ENCODE peak calls at places on chromosomes 11 and 22, in eight cellular contexts. T is stimulated activated CD8-positive, alpha-beta memory T cell treated with anti-CD3 and anti-CD28 coated beads, Interleukin-4, amount 100 ng/mL, for 24 hours; R is CD8-positive, alpha-beta T cell; C is NCI-H2081; K is cerebellum; I is mucosa of gallbladder; A is bronchial epithelial cell; S is activated CD8-positive, alpha-beta memory T cell treated with anti-CD3 and anti-CD28 coated beads for 4 hours. V is an unnamed sample.

GRCh38 chr11:66619080-66619554 is 2.7 kb downstream of the RBM14 start:
- DNase-seq in C (no peak), R (peak), A (peak), K (no peak), T (no peak), S (no peak), I (peak), V (no peak)

GRCh38 chr11:102589047-102589459 is 36.1 kb downstream of the MMP20 start:
- DNase-seq in A (no peak), K (no peak), R (no peak), T (no peak), C (no peak), S (no peak), I (no peak), V (no peak)

GRCh38 chr11:72758690-72759389 is 6.6 kb upstream of the ARAP1 start:
- DNase-seq in T (no peak), S (no peak), R (no peak), C (no peak), K (peak), A (no peak), I (peak), V (no peak)

GRCh38 chr11:130612291-130612802 is 163.9 kb downstream of the ADAMTS15 start:
- DNase-seq in T (no peak), I (no peak), C (no peak), R (no peak), S (no peak), K (no peak), A (no peak), V (no peak)

GRCh38 chr22:16932577-16932976 is 75.4 kb downstream of the GAB4 start:
- DNase-seq in C (no peak), R (no peak), I (no peak), A (no peak), K (no peak), T (no peak), S (no peak), V (no peak)

GRCh38 chr11:73530109-73530508 is 67.8 kb downstream of the FAM168A start:
- DNase-seq in I (no peak), C (no peak), R (no peak), K (no peak), T (no peak), A (no peak), S (no peak), V (no peak)

GRCh38 chr11:102534261-102534872 is 3.8 kb upstream of the MMP7 start:
- DNase-seq in T (no peak), A (no peak), I (no peak), C (no peak), R (no peak), S (no peak), K (no peak), V (no peak)

GRCh38 chr11:1225386-1226225 is 2.7 kb downstream of the MUC5B start:
- DNase-seq in K (no peak), R (no peak), A (no peak), T (no peak), I (no peak), C (no peak), S (no peak), V (peak)

GRCh38 chr11:2585566-2586090 is 114.2 kb downstream of the KCNQ1OT1 start:
- DNase-seq in C (no peak), I (no peak), S (no peak), K (no peak), A (no peak), R (peak), T (no peak), V (peak)

GRCh38 chr11:126084608-126084912 is 21.9 kb upstream of the CDON start:
- DNase-seq in R (no peak), A (no peak), C (no peak), K (no peak), T (no peak), I (no peak), S (no peak), V (no peak)

GRCh38 chr11:110830344-110831141 is 118.3 kb upstream of the ARHGAP20 start:
- DNase-seq in K (no peak), A (peak), C (no peak), S (no peak), T (no peak), I (no peak), R (no peak), V (peak)

GRCh38 chr11:11243790-11244469 is 109.1 kb downstream of the CSNK2A3 start:
- DNase-seq in I (no peak), A (peak), R (peak), C (no peak), S (no peak), K (no peak), T (peak), V (peak)

GRCh38 chr11:65410936-65411680 is 11.5 kb upstream of the NEAT1 start:
- DNase-seq in T (no peak), R (no peak), S (no peak), C (no peak), I (no peak), K (no peak), A (no peak), V (peak)

GRCh38 chr11:66334605-66335442 is 1.4 kb downstream of the RIN1 start:
- DNase-seq in A (no peak), R (no peak), C (no peak), S (no peak), I (no peak), K (peak), T (no peak), V (peak)

GRCh38 chr11:44793350-44794090 is 66.8 kb downstream of the TSPAN18 start:
- DNase-seq in R (no peak), A (no peak), C (no peak), S (no peak), K (no peak), I (no peak), T (no peak), V (no peak)

GRCh38 chr22:23862103-23862502 is 4.4 kb downstream of the SLC2A11 start:
- DNase-seq in C (peak), A (peak), T (no peak), K (no peak), S (no peak), I (no peak), R (peak), V (peak)

GRCh38 chr11:3056296-3057068 is 741 bp downstream of the CARS1 start:
- DNase-seq in K (no peak), I (no peak), C (no peak), A (peak), T (no peak), R (peak), S (no peak), V (peak)

GRCh38 chr11:35553021-35553420 is 27.6 kb upstream of the PAMR1 start:
- DNase-seq in C (no peak), T (no peak), K (no peak), S (no peak), I (no peak), R (no peak), A (no peak), V (no peak)

GRCh38 chr11:82731691-82732277 is 1.9 kb downstream of the FAM181B start:
- DNase-seq in C (no peak), S (no peak), R (no peak), I (no peak), K (no peak), T (no peak), A (no peak), V (peak)

GRCh38 chr22:38870791-38871359 is 1.1 kb downstream of the CBX6 start:
- DNase-seq in T (no peak), C (no peak), K (no peak), R (no peak), S (no peak), A (no peak), I (peak), V (no peak)

GRCh38 chr11:131999084-131999483 is 628.7 kb downstream of the NTM start:
- DNase-seq in I (no peak), S (no peak), T (no peak), R (no peak), C (peak), K (peak), A (peak), V (no peak)

GRCh38 chr11:82732348-82732733 is 1.3 kb downstream of the FAM181B start:
- DNase-seq in C (no peak), A (no peak), I (no peak), T (no peak), K (no peak), S (no peak), R (no peak), V (peak)

GRCh38 chr11:66178183-66178582 is 90.3 kb upstream of the RAB1B start:
- DNase-seq in I (no peak), C (no peak), A (no peak), T (no peak), R (no peak), S (no peak), K (no peak), V (no peak)

GRCh38 chr11:6992026-6992425 is 28.1 kb downstream of the ZNF214 start:
- DNase-seq in S (no peak), K (no peak), I (no peak), T (no peak), R (no peak), A (peak), C (no peak), V (no peak)

GRCh38 chr11:126007263-126007662 is 55.4 kb downstream of the CDON start:
- DNase-seq in A (peak), C (no peak), S (no peak), T (no peak), K (no peak), R (no peak), I (no peak), V (no peak)

GRCh38 chr22:20566420-20567260 is 59.2 kb downstream of the MED15 start:
- DNase-seq in A (peak), C (no peak), I (peak), K (no peak), S (no peak), R (peak), T (no peak), V (no peak)

GRCh38 chr22:35489225-35489624 is 51.4 kb upstream of the RASD2 start:
- DNase-seq in C (peak), R (no peak), K (no peak), A (peak), I (no peak), S (no peak), T (no peak), V (no peak)

GRCh38 chr11:126457817-126458216 is 102.3 kb downstream of the ST3GAL4 start:
- DNase-seq in R (no peak), S (no peak), K (no peak), I (no peak), T (no peak), A (no peak), C (no peak), V (no peak)

GRCh38 chr11:77473001-77473800 is 693 bp downstream of the PAK1 start:
- DNase-seq in R (peak), T (peak), K (peak), A (no peak), C (peak), S (no peak), I (peak), V (peak)

GRCh38 chr11:16605971-16606783 is 132.3 kb upstream of the C11orf58 start:
- DNase-seq in S (peak), T (peak), I (peak), K (peak), A (peak), R (peak), C (peak), V (peak)

GRCh38 chr11:118142081-118142480 is 10.5 kb downstream of the SCN4B start:
- DNase-seq in T (no peak), K (no peak), I (no peak), S (no peak), A (peak), R (no peak), C (no peak), V (no peak)

GRCh38 chr22:29394931-29395581 is 6.7 kb upstream of the AP1B1 start:
- DNase-seq in T (peak), K (peak), S (peak), A (peak), I (peak), R (peak), C (peak), V (peak)

V was measured in H7.